ENCODE peak calls at places on chromosomes 7 and 10, in four cellular contexts. Z, U, K and O are unnamed samples.

GRCh38 chr10:96641396-96641795 is 54.6 kb upstream of the TM9SF3 start:
- DNase-seq in Z (no peak), U (no peak), K (no peak), O (no peak)

GRCh38 chr10:43111921-43112607 is 26.2 kb upstream of the CSGALNACT2 start:
- DNase-seq in Z (no peak), U (no peak), K (peak; percentile 71), O (no peak)

GRCh38 chr7:112554591-112554990 is 73.8 kb downstream of the LSMEM1 start:
- DNase-seq in Z (no peak), U (no peak), K (no peak), O (no peak)

GRCh38 chr7:134593530-134594392 is 44.9 kb downstream of the AKR1B15 start:
- DNase-seq in Z (no peak), U (peak; percentile 3), K (peak; percentile 77), O (peak; percentile 4)

GRCh38 chr7:136868496-136869005 is at the start of gene CHRM2:
- DNase-seq in Z (no peak), U (no peak), K (no peak), O (no peak)

GRCh38 chr7:39310699-39311098 is 255.5 kb upstream of the YAE1 start:
- DNase-seq in Z (no peak), U (no peak), K (no peak), O (no peak)

GRCh38 chr10:119302591-119303253 is 95.4 kb downstream of the GRK5 start:
- DNase-seq in Z (no peak), U (no peak), K (peak; percentile 23), O (no peak)

GRCh38 chr10:67662415-67662814 is 33.6 kb downstream of the CTNNA3 start:
- DNase-seq in Z (no peak), U (no peak), K (no peak), O (no peak)

GRCh38 chr7:121605297-121605640 is 209.2 kb upstream of the FAM3C start:
- DNase-seq in Z (no peak), U (no peak), K (no peak), O (no peak)

GRCh38 chr10:34739915-34740314 is 75.2 kb downstream of the PARD3 start:
- DNase-seq in Z (no peak), U (peak; percentile 91), K (peak; percentile 78), O (peak; percentile 35)

GRCh38 chr10:110455440-110455839 is 42.3 kb upstream of the DUSP5 start:
- DNase-seq in Z (no peak), U (no peak), K (no peak), O (no peak)

GRCh38 chr7:88218836-88219605 is 817 bp downstream of the SRI start:
- DNase-seq in Z (peak; percentile 65), U (peak; percentile 29), K (peak; percentile 82), O (peak; percentile 12)

GRCh38 chr7:75599244-75599771 is 107.2 kb downstream of the SPDYE5 start:
- DNase-seq in Z (no peak), U (no peak), K (peak; percentile 80), O (no peak)

GRCh38 chr7:1055084-1055450 is 10.7 kb downstream of the GPR146 start:
- DNase-seq in Z (no peak), U (no peak), K (peak; percentile 90), O (no peak)

GRCh38 chr7:11911900-11912299 is 79.9 kb upstream of the THSD7A start:
- DNase-seq in Z (no peak), U (no peak), K (no peak), O (no peak)

GRCh38 chr7:108222236-108222892 is 92.2 kb upstream of the LAMB4 start:
- DNase-seq in Z (no peak), U (no peak), K (no peak), O (no peak)

GRCh38 chr7:42128703-42129102 is 108.3 kb downstream of the GLI3 start:
- DNase-seq in Z (no peak), U (no peak), K (no peak), O (no peak)

GRCh38 chr10:44986670-44987069 is 8.1 kb upstream of the DEPP1 start:
- DNase-seq in Z (no peak), U (no peak), K (no peak), O (no peak)

GRCh38 chr7:46233585-46234329 is 312.7 kb upstream of the IGFBP3 start:
- DNase-seq in Z (no peak), U (no peak), K (no peak), O (no peak)